ENCODE peak calls at places on chromosomes 13 and 19, in six cellular contexts. One of them, this sample, is unnamed.

GRCh38 chr19:56348289-56348877 is 33.7 kb upstream of the ZSCAN5A start:
- DNase-seq in glutamatergic neuron: no peak
- DNase-seq in dorsolateral prefrontal cortex: no peak
- DNase-seq in AG10803: no peak
- DNase-seq in fibroblast of lung: no peak
- DNase-seq in kidney epithelial cell: no peak
- DNase-seq in this sample: no peak

GRCh38 chr19:56637976-56638555 is 4.9 kb upstream of the SMIM17 start:
- DNase-seq in glutamatergic neuron: no peak
- DNase-seq in dorsolateral prefrontal cortex: peak; percentile 62
- DNase-seq in AG10803: peak; percentile 26
- DNase-seq in fibroblast of lung: peak; percentile 81
- DNase-seq in kidney epithelial cell: peak; percentile 1
- DNase-seq in this sample: peak; percentile 37

GRCh38 chr19:11418518-11419506 is at the start of gene RGL3:
- DNase-seq in glutamatergic neuron: peak; percentile 60
- DNase-seq in dorsolateral prefrontal cortex: no peak
- DNase-seq in AG10803: no peak
- DNase-seq in fibroblast of lung: no peak
- DNase-seq in kidney epithelial cell: no peak
- DNase-seq in this sample: peak; percentile 40

GRCh38 chr13:48448963-48449614 is 36.2 kb upstream of the LPAR6 start:
- DNase-seq in glutamatergic neuron: no peak
- DNase-seq in dorsolateral prefrontal cortex: no peak
- DNase-seq in AG10803: peak; percentile 71
- DNase-seq in fibroblast of lung: peak; percentile 64
- DNase-seq in kidney epithelial cell: no peak
- DNase-seq in this sample: no peak

GRCh38 chr13:45048890-45049407 is 59.6 kb downstream of the GPALPP1 start:
- DNase-seq in glutamatergic neuron: no peak
- DNase-seq in dorsolateral prefrontal cortex: no peak
- DNase-seq in AG10803: no peak
- DNase-seq in fibroblast of lung: no peak
- DNase-seq in kidney epithelial cell: no peak
- DNase-seq in this sample: no peak

GRCh38 chr13:50531917-50532899 is 311.3 kb downstream of the DLEU7 start:
- DNase-seq in glutamatergic neuron: no peak
- DNase-seq in dorsolateral prefrontal cortex: no peak
- DNase-seq in AG10803: peak; percentile 53
- DNase-seq in fibroblast of lung: peak; percentile 53
- DNase-seq in kidney epithelial cell: no peak
- DNase-seq in this sample: no peak

GRCh38 chr19:23904406-23904805 is 10.3 kb upstream of the ZNF726 start:
- DNase-seq in glutamatergic neuron: no peak
- DNase-seq in dorsolateral prefrontal cortex: no peak
- DNase-seq in AG10803: no peak
- DNase-seq in fibroblast of lung: no peak
- DNase-seq in kidney epithelial cell: no peak
- DNase-seq in this sample: no peak

GRCh38 chr13:110874508-110874960 is 40.3 kb downstream of the ANKRD10 start:
- DNase-seq in glutamatergic neuron: peak; percentile 83
- DNase-seq in dorsolateral prefrontal cortex: peak; percentile 59
- DNase-seq in AG10803: peak; percentile 35
- DNase-seq in fibroblast of lung: peak; percentile 62
- DNase-seq in kidney epithelial cell: no peak
- DNase-seq in this sample: peak; percentile 76

GRCh38 chr13:111210945-111211469 is 95.9 kb downstream of the ARHGEF7 start:
- DNase-seq in glutamatergic neuron: peak; percentile 51
- DNase-seq in dorsolateral prefrontal cortex: no peak
- DNase-seq in AG10803: peak; percentile 25
- DNase-seq in fibroblast of lung: no peak
- DNase-seq in kidney epithelial cell: no peak
- DNase-seq in this sample: no peak

GRCh38 chr19:54420383-54421168 is 5.3 kb downstream of the TTYH1 start:
- DNase-seq in glutamatergic neuron: no peak
- DNase-seq in dorsolateral prefrontal cortex: peak; percentile 95
- DNase-seq in AG10803: no peak
- DNase-seq in fibroblast of lung: no peak
- DNase-seq in kidney epithelial cell: no peak
- DNase-seq in this sample: peak; percentile 47

DNA sequence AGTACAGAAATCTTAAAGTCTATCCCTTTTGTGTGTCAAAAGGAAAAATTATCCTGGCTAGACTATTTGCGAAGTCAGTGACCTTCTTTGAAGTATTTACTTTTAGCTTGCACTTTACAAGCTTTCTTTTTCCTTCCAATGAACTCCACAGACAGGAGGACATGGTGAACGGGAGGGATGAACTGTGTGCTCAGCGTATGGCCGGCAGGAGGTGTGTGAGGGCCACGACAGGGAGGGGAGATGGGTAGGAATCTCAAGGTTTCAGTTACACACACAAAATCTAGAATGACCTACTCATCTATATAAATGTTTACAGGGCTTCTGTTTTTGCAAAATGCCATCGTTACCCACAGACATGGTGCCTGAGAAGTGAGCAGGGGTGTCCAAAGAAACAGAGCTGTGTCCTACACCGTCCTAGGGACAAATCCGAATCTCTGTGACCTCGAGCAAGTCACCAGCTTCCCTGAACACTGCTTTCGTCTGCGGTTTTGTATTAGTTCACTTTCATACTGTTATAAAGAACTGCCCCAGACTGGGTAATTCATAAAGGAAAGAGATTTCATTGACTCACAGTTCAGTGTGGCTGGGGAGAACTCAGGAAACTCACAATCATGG is 537.2 kb downstream of the LIG4 start:
- DNase-seq in glutamatergic neuron: peak; percentile 31
- DNase-seq in dorsolateral prefrontal cortex: no peak
- DNase-seq in AG10803: peak; percentile 11
- DNase-seq in fibroblast of lung: peak; percentile 2
- DNase-seq in kidney epithelial cell: no peak
- DNase-seq in this sample: no peak
- TF ChIP-seq CTCF in glutamatergic neuron: no peak
- TF ChIP-seq CTCF in dorsolateral prefrontal cortex: no peak
- TF ChIP-seq CTCF in AG10803: peak; percentile 31
- TF ChIP-seq CTCF in fibroblast of lung: peak; percentile 62
- TF ChIP-seq CTCF in kidney epithelial cell: peak; percentile 41
- TF ChIP-seq CTCF in this sample: no peak

DNA sequence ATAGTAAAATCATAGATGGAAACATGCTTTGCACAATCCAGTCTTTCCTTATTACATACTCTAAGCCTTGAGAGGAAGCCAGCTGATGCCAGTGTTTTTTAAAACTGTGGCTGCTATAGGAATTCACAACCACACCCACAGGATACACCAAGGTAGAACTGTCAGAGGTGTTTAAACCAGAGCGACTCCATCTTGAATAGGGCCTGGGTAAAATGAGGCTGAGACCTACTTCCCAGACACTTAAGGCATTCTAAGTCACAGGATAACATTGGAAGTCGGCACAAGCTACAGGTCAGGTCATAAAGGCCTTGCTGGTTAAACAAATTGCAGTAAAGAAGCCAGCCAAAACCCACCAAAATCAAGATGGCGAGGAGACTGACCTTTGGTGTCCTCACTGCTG is 1.7 kb downstream of the SCGB2B2 start:
- DNase-seq in glutamatergic neuron: no peak
- DNase-seq in dorsolateral prefrontal cortex: no peak
- DNase-seq in AG10803: no peak
- DNase-seq in fibroblast of lung: no peak
- DNase-seq in kidney epithelial cell: no peak
- DNase-seq in this sample: no peak
- TF ChIP-seq CTCF in glutamatergic neuron: no peak
- TF ChIP-seq CTCF in dorsolateral prefrontal cortex: no peak
- TF ChIP-seq CTCF in AG10803: no peak
- TF ChIP-seq CTCF in fibroblast of lung: no peak
- TF ChIP-seq CTCF in kidney epithelial cell: no peak
- TF ChIP-seq CTCF in this sample: no peak

GRCh38 chr13:76846363-76846762 is 39.8 kb downstream of the KCTD12 start:
- DNase-seq in glutamatergic neuron: no peak
- DNase-seq in dorsolateral prefrontal cortex: no peak
- DNase-seq in AG10803: peak; percentile 52
- DNase-seq in fibroblast of lung: no peak
- DNase-seq in kidney epithelial cell: no peak
- DNase-seq in this sample: no peak

GRCh38 chr13:76845367-76845766 is 40.8 kb downstream of the KCTD12 start:
- DNase-seq in glutamatergic neuron: no peak
- DNase-seq in dorsolateral prefrontal cortex: no peak
- DNase-seq in AG10803: no peak
- DNase-seq in fibroblast of lung: no peak
- DNase-seq in kidney epithelial cell: no peak
- DNase-seq in this sample: no peak

GRCh38 chr13:76848596-76848995 is 37.6 kb downstream of the KCTD12 start:
- DNase-seq in glutamatergic neuron: peak; percentile 70
- DNase-seq in dorsolateral prefrontal cortex: no peak
- DNase-seq in AG10803: peak; percentile 80
- DNase-seq in fibroblast of lung: no peak
- DNase-seq in kidney epithelial cell: no peak
- DNase-seq in this sample: no peak

GRCh38 chr13:76845865-76846264 is 40.3 kb downstream of the KCTD12 start:
- DNase-seq in glutamatergic neuron: no peak
- DNase-seq in dorsolateral prefrontal cortex: no peak
- DNase-seq in AG10803: no peak
- DNase-seq in fibroblast of lung: no peak
- DNase-seq in kidney epithelial cell: no peak
- DNase-seq in this sample: no peak
- TF ChIP-seq CTCF in glutamatergic neuron: no peak
- TF ChIP-seq CTCF in dorsolateral prefrontal cortex: no peak
- TF ChIP-seq CTCF in AG10803: no peak
- TF ChIP-seq CTCF in fibroblast of lung: no peak
- TF ChIP-seq CTCF in kidney epithelial cell: no peak
- TF ChIP-seq CTCF in this sample: no peak

DNA sequence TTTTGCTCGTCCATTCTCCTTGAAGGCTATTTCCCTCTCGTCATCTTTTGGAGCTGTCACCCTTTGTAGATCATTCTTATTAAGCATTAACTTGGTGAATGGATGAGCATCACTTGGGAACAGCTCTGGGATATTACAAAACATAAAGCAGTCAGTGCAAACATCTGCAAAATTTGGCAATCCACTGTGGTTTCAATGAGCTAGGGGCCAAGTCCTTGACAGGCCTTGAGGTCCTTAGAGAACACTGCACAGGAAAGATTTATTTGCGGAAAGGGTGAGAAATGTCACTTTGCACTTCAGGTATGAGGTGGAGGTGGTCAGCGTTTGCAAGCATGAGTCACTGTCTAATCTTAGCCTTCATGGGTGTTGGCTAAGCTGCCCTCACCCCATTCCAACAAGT is 239.7 kb upstream of the MAB21L1 start:
- DNase-seq in glutamatergic neuron: no peak
- DNase-seq in dorsolateral prefrontal cortex: no peak
- DNase-seq in AG10803: peak; percentile 91
- DNase-seq in fibroblast of lung: peak; percentile 68
- DNase-seq in kidney epithelial cell: no peak
- DNase-seq in this sample: no peak
- TF ChIP-seq CTCF in glutamatergic neuron: no peak
- TF ChIP-seq CTCF in dorsolateral prefrontal cortex: no peak
- TF ChIP-seq CTCF in AG10803: no peak
- TF ChIP-seq CTCF in fibroblast of lung: no peak
- TF ChIP-seq CTCF in kidney epithelial cell: no peak
- TF ChIP-seq CTCF in this sample: no peak

GRCh38 chr19:4374451-4375163 is 25.7 kb downstream of the SH3GL1 start:
- DNase-seq in glutamatergic neuron: no peak
- DNase-seq in dorsolateral prefrontal cortex: no peak
- DNase-seq in AG10803: peak; percentile 93
- DNase-seq in fibroblast of lung: peak; percentile 86
- DNase-seq in kidney epithelial cell: peak; percentile 58
- DNase-seq in this sample: no peak
- TF ChIP-seq CTCF in glutamatergic neuron: no peak
- TF ChIP-seq CTCF in dorsolateral prefrontal cortex: no peak
- TF ChIP-seq CTCF in AG10803: no peak
- TF ChIP-seq CTCF in fibroblast of lung: peak; percentile 13
- TF ChIP-seq CTCF in kidney epithelial cell: no peak
- TF ChIP-seq CTCF in this sample: no peak

DNA sequence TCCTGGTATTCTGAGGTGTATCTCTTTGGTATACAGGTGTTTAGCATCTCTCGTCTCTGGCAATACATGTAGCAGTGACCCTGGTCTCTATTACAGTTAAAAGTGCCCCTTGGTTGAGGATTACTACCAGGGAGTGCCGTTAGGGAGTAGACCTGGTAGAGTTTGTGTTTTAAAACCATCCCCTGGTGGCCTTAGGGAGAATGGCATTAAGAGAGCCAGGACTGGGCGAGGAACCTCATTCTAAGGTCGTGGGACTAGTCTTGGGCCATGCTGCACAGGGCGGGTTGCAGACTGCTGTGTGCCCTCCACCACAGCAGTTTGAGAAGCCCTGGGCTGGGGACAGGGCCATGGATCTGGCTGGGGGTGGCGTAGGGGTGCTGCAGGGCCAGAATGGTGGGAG is 35.0 kb downstream of the B3GLCT start:
- DNase-seq in glutamatergic neuron: no peak
- DNase-seq in dorsolateral prefrontal cortex: no peak
- DNase-seq in AG10803: no peak
- DNase-seq in fibroblast of lung: no peak
- DNase-seq in kidney epithelial cell: no peak
- DNase-seq in this sample: no peak
- TF ChIP-seq CTCF in glutamatergic neuron: peak; percentile 43
- TF ChIP-seq CTCF in dorsolateral prefrontal cortex: no peak
- TF ChIP-seq CTCF in AG10803: peak; percentile 44
- TF ChIP-seq CTCF in fibroblast of lung: peak; percentile 35
- TF ChIP-seq CTCF in kidney epithelial cell: no peak
- TF ChIP-seq CTCF in this sample: peak; percentile 44

This sample was measured in endothelial cell.